ENCODE peak calls at places on chromosomes 5 and 9, in nine cellular contexts. T is right lobe of liver, P is WTC11, W is endothelial cell, B is choroid plexus epithelial cell, F is fibroblast of the aortic adventitia, R is astrocyte of the cerebellum, M is PC-9, L is stomach. I is an unnamed sample.

GRCh38 chr9:131046581-131047202 is 37.7 kb downstream of the LAMC3 start:
- DNase-seq in T (peak; percentile 62), P (peak; percentile 83), W (peak; percentile 86), B (peak; percentile 71), F (peak; percentile 59), R (peak; percentile 15), M (no peak), L (peak; percentile 67), I (peak; percentile 80)

GRCh38 chr5:153520952-153521351 is 30.5 kb downstream of the GRIA1 start:
- DNase-seq in T (no peak), P (no peak), W (no peak), B (peak; percentile 43), F (peak; percentile 40), R (no peak), M (no peak), L (no peak), I (no peak)

GRCh38 chr9:37281541-37281940 is 141.0 kb upstream of the GRHPR start:
- DNase-seq in T (no peak), P (no peak), W (no peak), B (no peak), F (no peak), R (no peak), M (no peak), L (no peak), I (no peak)

GRCh38 chr5:18113724-18114123 is 479.5 kb downstream of the TAF11L14 start:
- DNase-seq in T (no peak), P (no peak), W (peak; percentile 9), B (peak; percentile 66), F (peak; percentile 1), R (peak; percentile 23), M (no peak), L (no peak), I (no peak)

GRCh38 chr5:8550921-8551320 is 682.0 kb downstream of the MTRR start:
- DNase-seq in T (no peak), P (no peak), W (no peak), B (no peak), F (no peak), R (no peak), M (no peak), L (no peak), I (no peak)

GRCh38 chr5:149583394-149583793 is 2.1 kb downstream of the ARHGEF37 start:
- DNase-seq in T (peak; percentile 29), P (no peak), W (no peak), B (peak; percentile 23), F (peak; percentile 60), R (peak; percentile 32), M (no peak), L (peak; percentile 76), I (no peak)

GRCh38 chr9:129162901-129163670 is 15.0 kb downstream of the IER5L start:
- DNase-seq in T (no peak), P (no peak), W (no peak), B (peak; percentile 25), F (no peak), R (no peak), M (peak; percentile 34), L (no peak), I (no peak)

GRCh38 chr5:167576928-167577327 is 714.5 kb upstream of the WWC1 start:
- DNase-seq in T (no peak), P (no peak), W (no peak), B (no peak), F (no peak), R (no peak), M (no peak), L (no peak), I (no peak)

DNA sequence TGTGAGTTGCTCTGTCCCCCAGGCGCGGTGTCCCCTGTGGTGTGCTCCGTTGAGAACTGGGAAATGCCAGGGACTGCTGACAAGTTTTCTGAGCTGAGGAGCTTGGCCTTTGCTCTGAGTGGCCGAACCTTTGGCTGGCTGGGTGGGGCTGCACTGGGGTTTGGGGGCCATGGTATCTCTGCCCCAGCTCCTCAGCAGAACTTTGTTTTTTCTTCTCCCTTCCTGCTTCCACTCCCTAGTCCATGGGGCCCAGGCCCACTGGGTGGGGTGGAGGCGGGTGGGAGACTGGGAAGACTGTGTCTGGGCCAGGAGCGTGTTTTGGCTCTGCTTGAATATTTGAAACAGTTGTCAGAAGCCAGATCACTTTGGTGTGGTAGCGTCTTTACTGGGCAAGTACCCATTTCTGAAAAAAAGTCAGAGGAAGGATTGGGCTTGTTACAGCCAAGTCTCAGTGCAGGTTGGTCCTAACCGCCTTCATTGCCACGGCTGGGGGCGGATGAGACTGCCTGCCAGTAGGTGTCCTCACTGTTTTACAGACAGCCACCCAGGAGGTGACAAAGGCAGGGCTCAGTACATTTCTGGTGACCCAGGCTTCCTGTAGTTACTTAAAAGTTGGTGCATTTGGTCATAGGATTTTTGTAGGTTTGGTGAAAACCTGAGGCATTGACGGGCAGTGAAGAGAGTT is 92.7 kb downstream of the DAB2IP start:
- DNase-seq in T (peak; percentile 66), P (peak; percentile 47), W (no peak), B (peak; percentile 52), F (peak; percentile 71), R (no peak), M (no peak), L (peak; percentile 73), I (no peak)
- TF ChIP-seq CTCF in T (peak; percentile 74), P (no peak), W (no peak), B (peak; percentile 62), F (peak; percentile 28), R (peak; percentile 41), M (peak; percentile 56), L (peak; percentile 62), I (peak; percentile 53)

GRCh38 chr5:122221857-122222256 is 90.2 kb upstream of the SNCAIP start:
- DNase-seq in T (no peak), P (peak; percentile 15), W (no peak), B (no peak), F (no peak), R (no peak), M (no peak), L (no peak), I (no peak)
- TF ChIP-seq CTCF in T (no peak), P (no peak), W (no peak), B (no peak), F (no peak), R (no peak), M (no peak), L (no peak), I (no peak)

GRCh38 chr5:10679336-10679988 is 81.6 kb downstream of the DAP start:
- DNase-seq in T (no peak), P (no peak), W (no peak), B (no peak), F (no peak), R (no peak), M (no peak), L (no peak), I (no peak)

GRCh38 chr5:10682801-10683525 is 78.1 kb downstream of the DAP start:
- DNase-seq in T (no peak), P (no peak), W (no peak), B (no peak), F (no peak), R (no peak), M (no peak), L (no peak), I (no peak)

GRCh38 chr5:10681605-10682428 is 79.2 kb downstream of the DAP start:
- DNase-seq in T (no peak), P (no peak), W (no peak), B (no peak), F (no peak), R (no peak), M (no peak), L (no peak), I (no peak)

GRCh38 chr5:10682429-10682746 is 78.6 kb downstream of the DAP start:
- DNase-seq in T (no peak), P (no peak), W (no peak), B (no peak), F (no peak), R (no peak), M (no peak), L (no peak), I (no peak)

DNA sequence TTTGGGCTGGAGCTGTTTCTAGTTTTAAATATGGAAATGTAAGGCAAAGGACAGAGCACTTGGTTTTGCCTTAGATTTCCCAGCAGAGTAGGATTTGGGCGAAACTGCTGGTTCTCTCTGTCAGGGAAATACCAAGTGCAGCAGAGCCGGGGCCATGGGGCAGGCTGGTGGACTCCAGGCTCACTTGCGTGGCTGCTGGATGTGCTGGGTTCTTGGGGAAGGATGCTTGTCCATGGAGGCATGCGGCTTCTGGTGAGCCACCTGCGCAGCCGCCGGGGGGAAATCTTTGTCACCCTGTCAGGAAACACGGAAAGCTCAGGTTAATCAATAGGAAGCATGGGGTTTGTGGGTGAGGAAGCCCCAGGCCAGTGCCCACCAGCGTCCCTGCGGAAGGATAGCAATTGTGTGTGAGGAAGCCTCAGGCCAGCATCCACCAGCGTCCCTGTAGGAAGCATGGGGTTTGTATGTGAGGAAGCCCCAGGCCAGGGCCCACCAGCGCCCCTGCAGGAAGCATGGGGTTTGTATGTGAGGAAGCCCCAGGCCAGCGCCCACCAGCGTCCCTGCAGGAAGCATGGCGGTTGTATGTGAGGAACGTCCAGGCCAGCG is 80.1 kb downstream of the DAP start:
- DNase-seq in T (no peak), P (no peak), W (no peak), B (no peak), F (no peak), R (no peak), M (no peak), L (no peak), I (no peak)
- TF ChIP-seq CTCF in T (no peak), P (no peak), W (no peak), B (no peak), F (no peak), R (no peak), M (no peak), L (no peak), I (no peak)

GRCh38 chr5:177403826-177404640 is 3.6 kb upstream of the PFN3 start:
- DNase-seq in T (peak; percentile 80), P (peak; percentile 75), W (peak; percentile 80), B (peak; percentile 82), F (peak; percentile 75), R (no peak), M (peak; percentile 51), L (peak; percentile 91), I (peak; percentile 94)

GRCh38 chr5:177404641-177405134 is 4.2 kb upstream of the PFN3 start:
- DNase-seq in T (no peak), P (no peak), W (no peak), B (no peak), F (no peak), R (no peak), M (no peak), L (no peak), I (no peak)

GRCh38 chr5:177399903-177400868 is at the start of gene PFN3:
- DNase-seq in T (no peak), P (peak; percentile 61), W (no peak), B (no peak), F (no peak), R (no peak), M (no peak), L (peak; percentile 43), I (no peak)

GRCh38 chr5:177403194-177403825 is 2.8 kb upstream of the PFN3 start:
- DNase-seq in T (no peak), P (peak; percentile 50), W (no peak), B (peak; percentile 40), F (no peak), R (no peak), M (peak; percentile 36), L (peak; percentile 33), I (no peak)

DNA sequence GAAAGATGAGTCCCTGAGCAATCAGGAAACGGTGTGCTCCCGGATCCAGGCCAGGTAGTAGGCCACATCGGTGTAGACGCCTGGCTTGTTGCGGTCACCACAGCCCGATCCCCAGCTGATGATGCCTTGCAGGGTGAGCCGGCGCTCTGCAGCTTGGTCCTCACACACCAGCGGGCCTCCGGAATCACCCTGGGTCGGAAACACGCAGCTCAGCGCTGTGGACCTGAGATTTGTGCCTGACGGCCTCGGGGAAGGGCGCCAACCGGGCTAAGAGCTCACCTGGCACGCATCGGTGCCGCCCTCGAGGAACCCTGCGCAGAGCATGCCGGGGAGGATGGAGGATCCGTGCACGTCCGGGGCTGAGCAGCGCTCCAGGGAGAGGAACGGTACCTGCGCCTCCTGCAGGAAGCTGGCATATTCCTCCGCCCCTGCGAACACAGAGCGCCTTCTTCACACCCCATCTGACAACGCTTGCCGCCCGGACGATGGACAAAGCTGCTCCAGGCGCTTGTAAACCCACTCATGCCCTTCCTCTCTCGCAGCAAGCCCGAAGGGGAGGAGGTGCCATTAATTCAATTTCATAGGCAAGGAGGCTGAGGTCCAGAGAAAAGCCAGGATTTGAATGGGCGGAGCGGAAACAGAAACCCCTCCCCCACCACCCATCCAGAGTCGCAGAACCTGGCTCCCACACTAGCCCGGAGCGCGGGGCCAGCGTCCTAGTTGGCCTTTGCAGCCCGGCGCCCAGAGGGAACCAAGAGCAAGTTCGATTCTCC is 2.0 kb upstream of the PFN3 start:
- DNase-seq in T (no peak), P (peak; percentile 90), W (peak; percentile 61), B (peak; percentile 65), F (peak; percentile 29), R (no peak), M (peak; percentile 78), L (peak; percentile 82), I (peak; percentile 84)
- TF ChIP-seq CTCF in T (no peak), P (no peak), W (peak; percentile 41), B (peak; percentile 63), F (peak; percentile 44), R (peak; percentile 57), M (peak; percentile 59), L (peak; percentile 35), I (peak; percentile 36)

I was measured in lower lobe of right lung.